ENCODE peak calls at places on chromosomes 4 and X, in four cellular contexts. G is naive thymus-derived CD8-positive, alpha-beta T cell; A is activated gamma-delta T cell treated with Interleukin-2 at 50 U/mL for 16 hours; R is NCI-H1092. J is an unnamed sample.
A peak's percentile ranks its signal among the peaks of the same experiment; 100 is the strongest.

GRCh38 chrX:16603822-16604221 is 46.1 kb upstream of the S100G start:
- DNase-seq in G (no peak), A (no peak), R (no peak), J (no peak)

GRCh38 chrX:49812177-49812576 is 16.9 kb upstream of the PAGE4 start:
- DNase-seq in G (no peak), A (no peak), R (no peak), J (no peak)

GRCh38 chrX:47497274-47497673 is 14.3 kb upstream of the ZNF41 start:
- DNase-seq in G (no peak), A (no peak), R (no peak), J (no peak)

GRCh38 chr4:89617256-89617655 is 219.7 kb downstream of the SNCA start:
- DNase-seq in G (no peak), A (no peak), R (no peak), J (no peak)

GRCh38 chrX:134660627-134661026 is 2.4 kb upstream of the PLAC1 start:
- DNase-seq in G (no peak), A (no peak), R (no peak), J (no peak)

GRCh38 chr4:108024078-108024990 is 34.6 kb downstream of the HADH start:
- DNase-seq in G (no peak), A (no peak), R (no peak), J (no peak)

GRCh38 chr4:166197166-166197565 is 324.1 kb downstream of the TLL1 start:
- DNase-seq in G (no peak), A (no peak), R (no peak), J (no peak)

GRCh38 chr4:9594948-9595347 is 150.7 kb downstream of the DEFB131A start:
- DNase-seq in G (no peak), A (no peak), R (no peak), J (no peak)

GRCh38 chr4:4410271-4410670 is 23.4 kb downstream of the NSG1 start:
- DNase-seq in G (no peak), A (no peak), R (no peak), J (no peak)

GRCh38 chrX:52576474-52576873 is 59.6 kb upstream of the XAGE1B start:
- DNase-seq in G (no peak), A (no peak), R (no peak), J (no peak)

GRCh38 chr4:6177587-6178197 is 22.7 kb downstream of the JAKMIP1 start:
- DNase-seq in G (peak; percentile 17), A (peak; percentile 61), R (no peak), J (no peak)

J was measured in B cell.